ENCODE peak calls at places on chromosome 1, in four cellular contexts. H is NCI-H345, X is lower lobe of right lung, T is ovary. C is an unnamed sample.

GRCh38 chr1:78688701-78689100 is 39.1 kb downstream of the IFI44 start:
- DNase-seq in X (no peak), T (no peak), H (no peak), C (no peak)

GRCh38 chr1:2330511-2331199 is 60.7 kb downstream of the MORN1 start:
- DNase-seq in X (peak), H (no peak), T (peak), C (no peak)

GRCh38 chr1:102434421-102434820 is 437.7 kb upstream of the OLFM3 start:
- DNase-seq in X (no peak), T (no peak), H (peak), C (peak)

GRCh38 chr1:38455829-38456563 is 403.6 kb downstream of the RRAGC start:
- DNase-seq in T (no peak), X (no peak), H (no peak), C (no peak)

GRCh38 chr1:165635329-165635728 is 4.3 kb downstream of the MGST3 start:
- DNase-seq in T (no peak), X (no peak), H (no peak), C (no peak)

GRCh38 chr1:40984066-40984465 is 4.6 kb downstream of the CTPS1 start:
- DNase-seq in X (no peak), H (no peak), T (no peak), C (no peak)

GRCh38 chr1:119141020-119141424 is 569 bp upstream of the WARS2 start:
- DNase-seq in H (peak), T (peak), X (no peak), C (no peak)

GRCh38 chr1:196295766-196296165 is 312.5 kb downstream of the KCNT2 start:
- DNase-seq in X (no peak), H (no peak), T (no peak), C (no peak)

GRCh38 chr1:216627252-216627651 is 96.0 kb downstream of the ESRRG start:
- DNase-seq in T (no peak), H (no peak), X (no peak), C (no peak)

GRCh38 chr1:27117733-27118439 is 37.0 kb downstream of the SLC9A1 start:
- DNase-seq in T (no peak), H (no peak), X (no peak), C (no peak)

GRCh38 chr1:63686696-63687095 is 87.1 kb upstream of the ROR1 start:
- DNase-seq in H (no peak), X (no peak), T (no peak), C (no peak)

GRCh38 chr1:185720633-185721272 is 13.4 kb upstream of the HMCN1 start:
- DNase-seq in H (peak), X (no peak), T (no peak), C (no peak)

GRCh38 chr1:81126989-81127571 is 673.7 kb upstream of the ADGRL2 start:
- DNase-seq in T (no peak), X (no peak), H (peak), C (peak)

GRCh38 chr1:236289492-236290131 is 7.9 kb upstream of the ERO1B start:
- DNase-seq in X (no peak), H (no peak), T (no peak), C (no peak)